ENCODE peak calls at places on chromosomes 13 and 19, in ten cellular contexts. V is IMR-90; L is AG04449; E is activated CD8-positive, alpha-beta memory T cell treated with anti-CD3 and anti-CD28 coated beads for 4 hours; T is NCI-H446 treated with DMSO at 0.1 percent for 48 hours; G is COR-L47; M is type B pancreatic cell; J is NCI-H2029 treated with DMSO at 0.1 percent for 48 hours; H is EL; N is amygdala. I is an unnamed sample.

GRCh38 chr13:81551036-81551435 is 1210.1 kb upstream of the SPRY2 start:
- DNase-seq in V (no peak), L (no peak), E (no peak), T (no peak), G (no peak), M (no peak), J (no peak), H (no peak), N (no peak), I (no peak)

GRCh38 chr19:36401475-36401874 is 17.0 kb downstream of the ZFP82 start:
- DNase-seq in V (no peak), L (no peak), E (no peak), T (no peak), G (no peak), M (no peak), J (no peak), H (no peak), N (no peak), I (no peak)

GRCh38 chr19:17681505-17682125 is 6.5 kb downstream of the UNC13A start:
- DNase-seq in V (peak), L (no peak), E (no peak), T (no peak), G (no peak), M (no peak), J (no peak), H (peak), N (no peak), I (no peak)

GRCh38 chr19:56765107-56765506 is 75.4 kb downstream of the PEG3 start:
- DNase-seq in V (no peak), L (no peak), E (no peak), T (no peak), G (no peak), M (no peak), J (no peak), H (no peak), N (peak), I (peak)

GRCh38 chr13:30881191-30881651 is 24.9 kb upstream of the MEDAG start:
- DNase-seq in V (no peak), L (no peak), E (no peak), T (no peak), G (no peak), M (no peak), J (no peak), H (no peak), N (no peak), I (no peak)

GRCh38 chr13:27171244-27171829 is at the start of gene USP12:
- DNase-seq in V (peak), L (no peak), E (no peak), T (peak), G (peak), M (no peak), J (no peak), H (no peak), N (no peak), I (no peak)

GRCh38 chr19:45130888-45131615 is 29.7 kb downstream of the NKPD1 start:
- DNase-seq in V (peak), L (no peak), E (no peak), T (no peak), G (peak), M (no peak), J (peak), H (no peak), N (peak), I (no peak)

GRCh38 chr19:2034729-2035589 is 16.1 kb downstream of the MKNK2 start:
- DNase-seq in V (peak), L (no peak), E (no peak), T (no peak), G (no peak), M (peak), J (no peak), H (peak), N (no peak), I (no peak)

GRCh38 chr13:105908581-105908980 is 626.9 kb downstream of the EFNB2 start:
- DNase-seq in V (no peak), L (no peak), E (no peak), T (no peak), G (no peak), M (no peak), J (no peak), H (peak), N (no peak), I (no peak)

GRCh38 chr19:32223595-32224370 is 121.6 kb upstream of the ZNF507 start:
- DNase-seq in V (no peak), L (no peak), E (no peak), T (no peak), G (no peak), M (no peak), J (no peak), H (no peak), N (no peak), I (no peak)

GRCh38 chr13:62040806-62041205 is 625.2 kb upstream of the PCDH20 start:
- DNase-seq in V (no peak), L (no peak), E (no peak), T (no peak), G (no peak), M (no peak), J (no peak), H (no peak), N (no peak), I (no peak)

GRCh38 chr19:29504454-29504853 is 21.3 kb upstream of the VSTM2B start:
- DNase-seq in V (no peak), L (no peak), E (no peak), T (no peak), G (no peak), M (no peak), J (no peak), H (no peak), N (no peak), I (peak)

GRCh38 chr13:34941436-34941834 is 635 bp upstream of the NBEA start:
- DNase-seq in V (no peak), L (no peak), E (no peak), T (no peak), G (no peak), M (no peak), J (no peak), H (no peak), N (no peak), I (no peak)

GRCh38 chr19:17235618-17236413 is 9.8 kb downstream of the OCEL1 start:
- DNase-seq in V (peak), L (no peak), E (peak), T (peak), G (peak), M (no peak), J (peak), H (peak), N (peak), I (no peak)

I was measured in substantia nigra.